ENCODE peak calls at places on chromosomes 6 and 20, in four cellular contexts. Z, V, R and W are unnamed samples.

GRCh38 chr6:44630125-44631028 is 242.9 kb downstream of the CDC5L start:
- DNase-seq in Z (peak; percentile 80), V (no peak), R (peak; percentile 79), W (peak; percentile 85)

GRCh38 chr6:35011096-35012041 is 122.3 kb downstream of the ANKS1A start:
- DNase-seq in Z (no peak), V (no peak), R (no peak), W (no peak)

GRCh38 chr20:5569021-5569420 is 181.2 kb upstream of the SHLD1 start:
- DNase-seq in Z (peak; percentile 66), V (peak; percentile 63), R (no peak), W (peak; percentile 8)

GRCh38 chr20:35125753-35126152 is 21.4 kb downstream of the EDEM2 start:
- DNase-seq in Z (no peak), V (no peak), R (no peak), W (no peak)

GRCh38 chr6:150987371-150987828 is 121.9 kb downstream of the MTHFD1L start:
- DNase-seq in Z (no peak), V (peak; percentile 60), R (no peak), W (no peak)

GRCh38 chr20:15236812-15237211 is 899.4 kb upstream of the FLRT3 start:
- DNase-seq in Z (peak; percentile 47), V (no peak), R (no peak), W (peak; percentile 1)

GRCh38 chr20:58150772-58151171 is 77.7 kb downstream of the ANKRD60 start:
- DNase-seq in Z (no peak), V (no peak), R (no peak), W (no peak)

GRCh38 chr6:14729186-14729871 is 516.5 kb upstream of the JARID2 start:
- DNase-seq in Z (no peak), V (no peak), R (no peak), W (no peak)

GRCh38 chr20:39479196-39479810 is 517.2 kb downstream of the DHX35 start:
- DNase-seq in Z (no peak), V (no peak), R (no peak), W (no peak)

GRCh38 chr20:21522479-21523397 is 8.9 kb upstream of the NKX2-2 start:
- DNase-seq in Z (no peak), V (no peak), R (peak; percentile 48), W (peak; percentile 34)

DNA sequence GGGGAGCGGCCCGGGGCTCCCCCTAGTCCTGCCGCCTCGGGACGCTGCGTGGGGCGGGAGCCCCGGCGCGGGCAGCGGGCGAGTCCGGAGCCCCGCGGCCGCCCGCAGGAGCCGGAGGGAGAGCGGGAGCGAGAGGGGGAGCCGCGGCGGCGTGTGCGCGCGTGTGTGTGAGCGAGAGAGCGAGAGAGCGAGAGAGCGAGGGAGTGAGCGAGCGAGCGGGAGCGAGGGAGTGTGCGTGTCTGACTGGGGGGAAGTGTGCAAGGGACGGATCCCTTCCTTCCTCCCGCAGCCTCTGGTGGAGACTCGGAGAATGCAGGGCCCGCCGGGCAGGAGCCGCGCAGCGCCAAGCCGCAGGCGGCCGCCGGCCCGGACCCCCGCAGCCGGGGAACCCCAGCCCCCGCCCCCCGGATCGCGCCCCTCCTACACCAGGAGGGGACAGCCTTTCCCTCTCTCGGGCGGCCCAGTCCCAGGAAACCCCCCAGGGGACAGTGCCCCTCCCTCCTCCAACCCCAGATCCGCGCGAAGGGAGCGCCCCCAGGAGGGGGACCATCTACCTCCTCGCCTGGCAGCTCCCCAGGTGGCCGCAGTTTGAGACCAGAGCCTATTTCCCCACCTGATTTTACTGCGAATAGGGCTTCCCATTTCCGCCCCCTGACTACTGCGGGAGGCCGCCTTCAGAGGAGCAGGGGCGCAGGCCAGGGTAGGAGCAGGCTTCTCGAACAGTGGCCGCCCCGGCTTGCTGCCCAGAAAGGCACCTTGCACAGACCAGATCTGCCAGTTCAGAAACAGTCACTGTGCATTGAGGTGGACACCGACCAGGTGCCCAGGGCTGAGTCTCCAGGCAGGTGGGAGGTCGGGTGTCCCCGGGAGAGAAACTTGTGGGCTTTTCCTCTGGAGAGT is at the start of gene CDH22:
- DNase-seq in Z (peak; percentile 61), V (peak; percentile 20), R (no peak), W (peak; percentile 53)
- H3K27me3 ChIP-seq in Z (peaks cover 85% of the 10 kb centered on the region), V (peaks cover 46% of the 10 kb centered on the region), R (peaks cover 96% of the 10 kb centered on the region), W (peaks cover 72% of the 10 kb centered on the region)

DNA sequence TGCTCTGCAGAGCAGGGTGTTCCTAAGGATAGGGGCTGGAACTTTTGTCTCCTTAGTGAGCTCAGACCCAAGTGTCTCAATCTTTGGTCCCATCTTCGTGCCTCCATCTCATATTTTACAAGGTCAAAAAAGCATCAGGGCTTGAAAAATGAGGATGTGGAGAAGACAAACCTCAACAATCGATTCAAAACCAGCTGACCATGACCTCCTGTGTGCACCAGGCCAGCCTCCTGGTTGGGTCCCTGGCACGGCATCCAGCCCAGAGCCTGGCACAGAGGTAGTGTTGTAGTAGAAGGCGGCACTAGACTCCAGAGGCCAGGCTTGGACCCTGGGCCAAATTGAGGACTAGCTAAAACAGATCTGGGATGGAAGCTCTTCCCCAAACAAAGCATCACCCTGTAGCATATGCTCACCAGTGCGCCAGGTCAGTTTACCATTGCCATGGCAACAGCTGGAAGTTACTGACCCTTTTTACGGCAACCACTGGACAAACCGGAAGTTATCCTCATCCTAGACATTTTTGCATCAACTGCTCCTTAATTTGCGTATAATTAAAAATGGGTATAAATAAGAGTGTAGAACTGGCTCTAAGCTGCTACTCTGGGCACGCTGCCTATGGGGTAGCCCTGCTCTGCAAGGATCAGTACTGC is 69.3 kb upstream of the BLCAP start:
- DNase-seq in Z (no peak), V (no peak), R (no peak), W (no peak)
- H3K36me3 ChIP-seq in Z (no peaks in the 10 kb centered on the region), V (no peaks in the 10 kb centered on the region), R (no peaks in the 10 kb centered on the region), W (no peaks in the 10 kb centered on the region)

DNA sequence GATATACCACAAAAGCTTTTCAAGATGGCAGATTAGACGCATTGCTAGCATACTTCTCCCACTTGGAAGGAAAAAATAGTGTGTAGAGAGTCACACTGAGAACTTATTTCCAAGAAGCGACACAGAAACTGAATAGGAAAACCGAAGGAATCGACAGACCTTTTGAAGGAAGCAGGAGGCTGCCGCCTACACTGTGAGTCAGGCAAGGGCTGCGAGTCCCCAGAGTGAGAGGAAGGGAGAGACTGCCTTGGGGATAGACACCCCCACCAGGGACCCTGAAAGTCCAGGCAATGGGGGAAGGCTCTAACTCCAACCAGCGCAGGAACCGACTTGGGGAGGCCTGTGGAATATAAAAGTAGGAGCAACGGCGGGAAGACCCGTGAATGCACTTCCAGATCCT is 53.7 kb upstream of the SIRPG start:
- DNase-seq in Z (no peak), V (no peak), R (no peak), W (no peak)
- H3K27me3 ChIP-seq in Z (peaks cover 8% of the 10 kb centered on the region), V (no peaks in the 10 kb centered on the region), R (peaks cover 14% of the 10 kb centered on the region), W (no peaks in the 10 kb centered on the region)

GRCh38 chr6:134117409-134117808 is 65.0 kb upstream of the SLC2A12 start:
- DNase-seq in Z (peak; percentile 46), V (no peak), R (no peak), W (no peak)

GRCh38 chr6:134115715-134116074 is 63.3 kb upstream of the SLC2A12 start:
- DNase-seq in Z (no peak), V (no peak), R (no peak), W (no peak)

GRCh38 chr6:134123666-134124208 is 71.3 kb upstream of the SLC2A12 start:
- DNase-seq in Z (peak; percentile 84), V (peak; percentile 60), R (no peak), W (no peak)

GRCh38 chr6:134122775-134123174 is 70.4 kb upstream of the SLC2A12 start:
- DNase-seq in Z (no peak), V (no peak), R (no peak), W (no peak)

DNA sequence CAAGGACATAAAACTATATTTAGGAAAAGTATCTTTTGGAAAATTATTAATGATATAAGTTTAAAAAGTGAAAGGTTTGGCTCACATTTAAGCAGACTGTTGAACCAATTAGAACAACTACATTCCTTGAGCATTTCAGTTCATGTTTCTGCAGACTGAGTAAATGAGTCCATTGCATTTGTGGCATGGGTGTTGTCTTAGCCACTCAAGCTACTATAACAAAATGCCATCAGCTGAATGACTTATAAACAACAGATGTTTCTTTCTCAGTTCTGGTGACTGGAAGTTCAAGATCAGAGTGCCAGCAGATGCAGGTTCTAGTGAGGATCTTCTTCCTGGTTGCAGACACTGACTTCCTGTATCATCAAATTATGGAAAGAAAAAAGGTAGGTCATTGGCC is 67.1 kb upstream of the SLC2A12 start:
- DNase-seq in Z (no peak), V (no peak), R (no peak), W (no peak)
- H3K36me3 ChIP-seq in Z (no peaks in the 10 kb centered on the region), V (no peaks in the 10 kb centered on the region), R (no peaks in the 10 kb centered on the region), W (no peaks in the 10 kb centered on the region)

GRCh38 chr20:46099491-46100287 is 9.9 kb upstream of the NCOA5 start:
- DNase-seq in Z (no peak), V (no peak), R (no peak), W (no peak)
- H3K27me3 ChIP-seq in Z (peaks cover 54% of the 10 kb centered on the region), V (peaks cover 34% of the 10 kb centered on the region), R (peaks cover 53% of the 10 kb centered on the region), W (peaks cover 45% of the 10 kb centered on the region)